ENCODE peak calls at places on chromosomes 2 and 18, in ten cellular contexts. C is head of caudate nucleus; P is NCI-H1417; G is coronary artery; N is ELF-1; Y is activated naive CD4-positive, alpha-beta T cell treated with anti-CD3 and anti-CD28 coated beads for 36 hours; S is effector memory CD8-positive, alpha-beta T cell; W is NCI-H1694; A is neural crest cell; O is stimulated activated CD4-positive, alpha-beta T cell treated with anti-CD3 and anti-CD28 coated beads, TNF-alpha, amount 100 ng/mL, for 1 hour. D is an unnamed sample.

GRCh38 chr2:188734688-188735087 is 239.5 kb upstream of the COL3A1 start:
- DNase-seq in O (no peak), A (peak), P (no peak), S (no peak), W (no peak), G (no peak), Y (no peak), N (peak), C (no peak), D (peak)

GRCh38 chr18:50338676-50339075 is 36.2 kb upstream of the SKA1 start:
- DNase-seq in Y (no peak), G (no peak), S (no peak), P (no peak), N (peak), W (no peak), O (no peak), C (no peak), A (no peak), D (no peak)

GRCh38 chr2:197862556-197862955 is 58.2 kb downstream of the PLCL1 start:
- DNase-seq in G (no peak), C (no peak), W (no peak), S (no peak), O (no peak), Y (no peak), P (no peak), A (no peak), N (no peak), D (no peak)

GRCh38 chr18:55416791-55417190 is 171.2 kb downstream of the TCF4 start:
- DNase-seq in S (no peak), G (no peak), C (no peak), P (peak), A (no peak), W (peak), N (peak), O (no peak), Y (no peak), D (no peak)

GRCh38 chr2:1728821-1729220 is 15.5 kb downstream of the PXDN start:
- DNase-seq in Y (no peak), O (no peak), N (peak), G (peak), C (no peak), A (no peak), S (no peak), P (peak), W (no peak), D (peak)

GRCh38 chr2:232348936-232349335 is 29.6 kb upstream of the ALPP start:
- DNase-seq in A (no peak), S (no peak), G (no peak), C (no peak), P (no peak), W (no peak), O (no peak), Y (peak), N (no peak), D (peak)

GRCh38 chr2:38602136-38602731 is 494 bp downstream of the HNRNPLL start:
- DNase-seq in Y (peak), C (peak), G (peak), W (no peak), A (no peak), N (peak), O (no peak), S (peak), P (peak), D (no peak)

GRCh38 chr2:65057391-65058052 is 1.3 kb downstream of the CEP68 start:
- DNase-seq in W (no peak), Y (peak), C (no peak), S (peak), N (no peak), A (no peak), O (peak), G (no peak), P (peak), D (peak)

GRCh38 chr2:65031341-65032015 is 24.7 kb upstream of the CEP68 start:
- DNase-seq in S (no peak), C (no peak), W (no peak), Y (peak), P (peak), O (no peak), N (peak), G (no peak), A (no peak), D (no peak)

GRCh38 chr2:114762986-114763385 is 320.5 kb downstream of the DPP10 start:
- DNase-seq in Y (no peak), C (no peak), N (no peak), W (no peak), G (no peak), O (no peak), P (no peak), S (no peak), A (no peak), D (no peak)

GRCh38 chr2:225865468-225865867 is 466.0 kb downstream of the NYAP2 start:
- DNase-seq in O (no peak), Y (no peak), S (no peak), P (no peak), C (no peak), A (no peak), N (no peak), W (no peak), G (no peak), D (no peak)

GRCh38 chr2:191165190-191165643 is 14.4 kb upstream of the STAT4 start:
- DNase-seq in S (no peak), O (no peak), N (peak), G (no peak), Y (peak), C (no peak), W (peak), P (peak), A (no peak), D (peak)

GRCh38 chr2:63843093-63843492 is 1.4 kb downstream of the UGP2 start:
- DNase-seq in G (no peak), N (no peak), P (no peak), Y (no peak), O (no peak), A (no peak), S (no peak), C (no peak), W (no peak), D (no peak)

GRCh38 chr2:23360571-23361125 is 24.3 kb upstream of the KLHL29 start:
- DNase-seq in C (no peak), N (no peak), W (no peak), S (no peak), A (no peak), P (no peak), O (no peak), G (no peak), Y (no peak), D (peak)

GRCh38 chr2:148124271-148124670 is 103.4 kb downstream of the MBD5 start:
- DNase-seq in P (no peak), Y (no peak), W (no peak), G (no peak), S (no peak), A (no peak), N (no peak), C (no peak), O (no peak), D (peak)

GRCh38 chr2:127403460-127403859 is 14.8 kb upstream of the PROC start:
- DNase-seq in W (no peak), A (no peak), G (no peak), P (no peak), N (no peak), Y (no peak), S (no peak), C (no peak), O (no peak), D (no peak)

GRCh38 chr2:158359846-158360245 is 96.7 kb downstream of the CCDC148 start:
- DNase-seq in Y (peak), W (no peak), S (no peak), A (no peak), P (no peak), N (peak), C (no peak), O (no peak), G (no peak), D (peak)

GRCh38 chr2:19714926-19715325 is 186.9 kb downstream of the TTC32 start:
- DNase-seq in N (no peak), A (no peak), G (no peak), C (no peak), P (no peak), W (no peak), Y (no peak), S (no peak), O (no peak), D (no peak)

GRCh38 chr2:219664958-219665357 is 37.5 kb downstream of the SLC4A3 start:
- DNase-seq in Y (no peak), W (peak), A (no peak), P (no peak), C (no peak), S (no peak), G (peak), O (no peak), N (no peak), D (peak)

GRCh38 chr2:238261718-238262375 is 22.0 kb upstream of the HES6 start:
- DNase-seq in Y (no peak), N (no peak), W (no peak), G (no peak), C (no peak), O (no peak), P (no peak), A (no peak), S (no peak), D (no peak)

GRCh38 chr2:129281761-129282160 is 697.7 kb upstream of the RAB6C start:
- DNase-seq in S (no peak), P (no peak), C (no peak), Y (no peak), N (no peak), G (no peak), W (peak), A (no peak), O (no peak), D (no peak)

GRCh38 chr2:120798569-120799215 is 63.0 kb downstream of the GLI2 start:
- DNase-seq in W (no peak), O (no peak), G (no peak), S (no peak), N (no peak), A (no peak), Y (no peak), C (no peak), P (peak), D (no peak)

GRCh38 chr2:74937221-74937880 is 21.1 kb upstream of the POLE4 start:
- DNase-seq in N (no peak), O (no peak), P (no peak), C (no peak), S (no peak), A (no peak), W (no peak), Y (no peak), G (no peak), D (no peak)

GRCh38 chr18:48814490-48815181 is 136.1 kb downstream of the SMAD7 start:
- DNase-seq in S (peak), N (no peak), P (no peak), W (no peak), G (peak), O (no peak), Y (no peak), A (no peak), C (no peak), D (no peak)

D was measured in kidney tubule cell.